ENCODE peak calls at places on chromosomes 3 and 15, in four cellular contexts. T is activated CD8-positive, alpha-beta memory T cell treated with anti-CD3 and anti-CD28 coated beads for 1 hour; Q is CD14-positive monocyte; L is GDM1. U is an unnamed sample.

GRCh38 chr3:17810759-17811158 is 68.3 kb upstream of the TBC1D5 start:
- DNase-seq in T (no peak), Q (no peak), L (no peak), U (no peak)

GRCh38 chr3:23567917-23568316 is 237.8 kb upstream of the UBE2E1 start:
- DNase-seq in Q (no peak), T (no peak), L (no peak), U (no peak)

GRCh38 chr3:17740703-17741102 is 1.7 kb downstream of the TBC1D5 start:
- DNase-seq in L (no peak), Q (no peak), T (no peak), U (no peak)

GRCh38 chr3:25047058-25047457 is 381.0 kb upstream of the RARB start:
- DNase-seq in T (no peak), Q (no peak), L (no peak), U (no peak)

GRCh38 chr15:31840849-31841476 is 189.4 kb upstream of the CHRNA7 start:
- DNase-seq in L (no peak), Q (no peak), T (no peak), U (no peak)

GRCh38 chr3:106811376-106811775 is 565.9 kb upstream of the CCDC54 start:
- DNase-seq in T (no peak), L (no peak), Q (no peak), U (no peak)

GRCh38 chr3:177475266-177475665 is 278.0 kb upstream of the TBL1XR1 start:
- DNase-seq in L (no peak), T (no peak), Q (no peak), U (no peak)

GRCh38 chr3:4883011-4883410 is 96.2 kb upstream of the BHLHE40 start:
- DNase-seq in T (no peak), Q (no peak), L (no peak), U (no peak)

GRCh38 chr15:61041886-61042285 is 187.2 kb downstream of the RORA start:
- DNase-seq in L (no peak), Q (no peak), T (no peak), U (no peak)

GRCh38 chr3:51670053-51670666 is 892 bp upstream of the TEX264 start:
- DNase-seq in L (no peak), T (no peak), Q (no peak), U (peak; percentile 32)

GRCh38 chr3:149771652-149772271 is 19.5 kb upstream of the COMMD2 start:
- DNase-seq in L (peak; percentile 5), T (no peak), Q (no peak), U (no peak)

GRCh38 chr15:92616621-92617179 is 38.9 kb downstream of the FAM174B start:
- DNase-seq in Q (no peak), T (no peak), L (no peak), U (no peak)

GRCh38 chr3:187012609-187013051 is 82.3 kb downstream of the ST6GAL1 start:
- DNase-seq in T (no peak), L (no peak), Q (no peak), U (peak; percentile 49)

GRCh38 chr3:185188816-185189215 is 36.0 kb upstream of the C3orf70 start:
- DNase-seq in T (no peak), Q (no peak), L (no peak), U (no peak)

GRCh38 chr3:58009026-58009748 is 965 bp downstream of the FLNB start:
- DNase-seq in T (no peak), Q (no peak), L (no peak), U (peak; percentile 16)

GRCh38 chr3:10907262-10907661 is 85.3 kb upstream of the SLC6A1 start:
- DNase-seq in Q (no peak), L (no peak), T (no peak), U (no peak)

U was measured in activated T-helper 1 cell treated with anti-CD3 and anti-CD28 coated beads, Interleukin-12 subunit alpha, Interleukin-12 subunit beta, Interleukin-2, Interleukin-4 antibody, amounts not matched to agents 30 ng/mL and 10 ng/mL and 1 ng/mL, durations not matched to agents 14 hours and 24 hours and 36 hours.